ENCODE peak calls at places on chromosomes 16 and 17, in ten cellular contexts. H is AG04450; Y is CD4-positive, CD25-positive, alpha-beta regulatory T cell; Z is CD8-positive, alpha-beta memory T cell; J is upper lobe of left lung; E is ovary; F is esophagus muscularis mucosa; S is lung; W is fibroblast of lung; B is Karpas-422. I is an unnamed sample.
A peak's percentile ranks its signal among the peaks of the same experiment; 100 is the strongest.

GRCh38 chr17:213286-214105 is 32.0 kb upstream of the DOC2B start:
- DNase-seq in H (no peak), Y (no peak), Z (no peak), J (no peak), E (no peak), F (no peak), S (no peak), W (no peak), B (no peak), I (no peak)

GRCh38 chr17:8041249-8041928 is 2.5 kb downstream of the ALOX15B start:
- DNase-seq in H (peak; percentile 29), Y (peak; percentile 74), Z (no peak), J (peak; percentile 72), E (no peak), F (no peak), S (no peak), W (peak; percentile 53), B (peak; percentile 86), I (no peak)

GRCh38 chr17:9237661-9238301 is 216.5 kb downstream of the NTN1 start:
- DNase-seq in H (no peak), Y (no peak), Z (no peak), J (no peak), E (no peak), F (no peak), S (no peak), W (no peak), B (no peak), I (no peak)

GRCh38 chr17:74271902-74272563 is 2.0 kb upstream of the DNAI2 start:
- DNase-seq in H (no peak), Y (no peak), Z (no peak), J (peak; percentile 80), E (no peak), F (no peak), S (peak; percentile 57), W (peak; percentile 70), B (no peak), I (no peak)

GRCh38 chr16:24834459-24835335 is 11.1 kb upstream of the SLC5A11 start:
- DNase-seq in H (no peak), Y (peak; percentile 24), Z (no peak), J (no peak), E (no peak), F (no peak), S (no peak), W (peak; percentile 19), B (peak; percentile 64), I (peak; percentile 15)

GRCh38 chr17:8320990-8321389 is 10.9 kb downstream of the ARHGEF15 start:
- DNase-seq in H (no peak), Y (no peak), Z (no peak), J (no peak), E (no peak), F (no peak), S (no peak), W (no peak), B (peak; percentile 79), I (no peak)

GRCh38 chr17:48484850-48485249 is 46.0 kb downstream of the HOXB1 start:
- DNase-seq in H (no peak), Y (no peak), Z (no peak), J (no peak), E (no peak), F (no peak), S (no peak), W (peak; percentile 91), B (no peak), I (no peak)

GRCh38 chr17:21263351-21263750 is 10.1 kb upstream of the NATD1 start:
- DNase-seq in H (no peak), Y (no peak), Z (no peak), J (no peak), E (no peak), F (no peak), S (no peak), W (peak; percentile 65), B (no peak), I (no peak)

GRCh38 chr17:80861360-80861861 is 130.2 kb upstream of the CHMP6 start:
- DNase-seq in H (no peak), Y (no peak), Z (peak; percentile 35), J (no peak), E (no peak), F (no peak), S (no peak), W (no peak), B (no peak), I (no peak)

GRCh38 chr17:17351356-17351891 is 48.3 kb downstream of the NT5M start:
- DNase-seq in H (no peak), Y (no peak), Z (no peak), J (no peak), E (peak; percentile 46), F (no peak), S (no peak), W (no peak), B (no peak), I (no peak)

GRCh38 chr16:67694611-67695010 is 24.5 kb downstream of the GFOD2 start:
- DNase-seq in H (no peak), Y (no peak), Z (no peak), J (no peak), E (no peak), F (no peak), S (no peak), W (no peak), B (no peak), I (no peak)

GRCh38 chr17:40779181-40779909 is 3.0 kb downstream of the KRT27 start:
- DNase-seq in H (no peak), Y (peak; percentile 33), Z (no peak), J (peak; percentile 72), E (no peak), F (no peak), S (peak; percentile 70), W (peak; percentile 6), B (no peak), I (no peak)

GRCh38 chr17:21199311-21199710 is 14.7 kb downstream of the TMEM11 start:
- DNase-seq in H (no peak), Y (no peak), Z (no peak), J (no peak), E (no peak), F (no peak), S (no peak), W (peak; percentile 76), B (no peak), I (no peak)

GRCh38 chr17:2002767-2003329 is 22.3 kb downstream of the RTN4RL1 start:
- DNase-seq in H (no peak), Y (no peak), Z (no peak), J (no peak), E (no peak), F (no peak), S (no peak), W (no peak), B (no peak), I (peak; percentile 46)

GRCh38 chr17:77345260-77345910 is 204.6 kb downstream of the SEC14L1 start:
- DNase-seq in H (no peak), Y (no peak), Z (peak; percentile 30), J (peak; percentile 5), E (no peak), F (peak; percentile 89), S (peak; percentile 24), W (no peak), B (no peak), I (no peak)

GRCh38 chr17:81510798-81511549 is 1.6 kb downstream of the ACTG1 start:
- DNase-seq in H (no peak), Y (peak; percentile 80), Z (peak; percentile 70), J (no peak), E (no peak), F (no peak), S (no peak), W (peak; percentile 39), B (peak; percentile 48), I (no peak)

GRCh38 chr17:35729405-35729833 is 2.0 kb upstream of the RASL10B start:
- DNase-seq in H (no peak), Y (no peak), Z (no peak), J (no peak), E (no peak), F (no peak), S (no peak), W (no peak), B (no peak), I (no peak)

DNA sequence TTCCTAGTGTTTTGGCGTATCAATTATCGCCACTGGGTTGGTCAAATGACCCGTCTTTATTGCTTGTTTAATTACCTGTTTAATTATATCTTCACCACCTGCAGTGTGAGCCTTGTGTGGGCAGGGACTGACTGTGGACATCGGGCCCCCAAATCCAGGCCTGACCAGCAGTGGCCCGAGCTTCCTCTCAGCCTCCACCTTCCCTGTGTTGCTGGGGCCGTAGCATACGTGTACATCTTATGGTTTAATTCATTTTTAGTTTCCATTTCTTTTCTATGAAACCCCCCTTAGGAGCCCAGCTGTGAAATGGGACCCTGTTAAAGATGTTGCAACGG is 1.2 kb upstream of the LMF1 start:
- DNase-seq in H (no peak), Y (no peak), Z (no peak), J (no peak), E (no peak), F (no peak), S (no peak), W (no peak), B (no peak), I (no peak)
- H3K4me3 ChIP-seq in H (no peak overlapping the region), Y (no peak overlapping the region), Z (no peak overlapping the region), J (no peak overlapping the region), E (no peak overlapping the region), F (no peak overlapping the region), S (no peak overlapping the region), W (no peak overlapping the region), B (no peak overlapping the region), I (no peak overlapping the region)

GRCh38 chr17:57025876-57026275 is 47.9 kb downstream of the SCPEP1 start:
- DNase-seq in H (no peak), Y (no peak), Z (no peak), J (no peak), E (no peak), F (no peak), S (no peak), W (no peak), B (no peak), I (no peak)
- H3K9me3 ChIP-seq in H (peaks cover 6% of the 10 kb centered on the region), Y (peaks cover 8% of the 10 kb centered on the region), Z (no peaks in the 10 kb centered on the region), J (peaks cover 5% of the 10 kb centered on the region), E (no peaks in the 10 kb centered on the region), F (no peaks in the 10 kb centered on the region), S (peaks cover 3% of the 10 kb centered on the region), W (no peaks in the 10 kb centered on the region), B (no peaks in the 10 kb centered on the region), I (no peaks in the 10 kb centered on the region)

GRCh38 chr17:4945944-4946280 is 2.4 kb downstream of the PFN1 start:
- DNase-seq in H (no peak), Y (no peak), Z (no peak), J (no peak), E (no peak), F (no peak), S (no peak), W (no peak), B (no peak), I (no peak)
- H3K4me3 ChIP-seq in H (peak overlapping the region; percentile 99), Y (peak overlapping the region; percentile 96), Z (peak overlapping the region; percentile 97), J (no peak overlapping the region), E (no peak overlapping the region), F (peak overlapping the region; percentile 100), S (no peak overlapping the region), W (peak overlapping the region; percentile 98), B (peak overlapping the region; percentile 99), I (no peak overlapping the region)

GRCh38 chr16:3317315-3317999 is 12.2 kb downstream of the ZNF75A start:
- DNase-seq in H (no peak), Y (peak; percentile 26), Z (no peak), J (no peak), E (no peak), F (no peak), S (no peak), W (peak; percentile 18), B (no peak), I (no peak)
- H3K9me3 ChIP-seq in H (peaks cover 58% of the 10 kb centered on the region), Y (peaks cover 100% of the 10 kb centered on the region), Z (peaks cover 82% of the 10 kb centered on the region), J (peaks cover 99% of the 10 kb centered on the region), E (peaks cover 10% of the 10 kb centered on the region), F (peaks cover 100% of the 10 kb centered on the region), S (peaks cover 52% of the 10 kb centered on the region), W (peaks cover 7% of the 10 kb centered on the region), B (peaks cover 40% of the 10 kb centered on the region), I (no peaks in the 10 kb centered on the region)

I was measured in prostate gland.